ENCODE peak calls at places on chromosome 5, in four cellular contexts. One of them, this sample, is unnamed.
A peak's percentile ranks its signal among the peaks of the same experiment; 100 is the strongest.

GRCh38 chr5:113038714-113039113 is 62.1 kb downstream of the DCP2 start:
- DNase-seq in HCT116: peak; percentile 19
- DNase-seq in Caco-2: no peak
- DNase-seq in endodermal cell: no peak
- DNase-seq in this sample: no peak

GRCh38 chr5:139828207-139828895 is 32.7 kb downstream of the PSD2 start:
- DNase-seq in HCT116: no peak
- DNase-seq in Caco-2: peak; percentile 9
- DNase-seq in endodermal cell: no peak
- DNase-seq in this sample: no peak

GRCh38 chr5:3794611-3795010 is 199.0 kb downstream of the IRX1 start:
- DNase-seq in HCT116: no peak
- DNase-seq in Caco-2: no peak
- DNase-seq in endodermal cell: no peak
- DNase-seq in this sample: no peak

GRCh38 chr5:172504736-172505402 is 50.5 kb upstream of the SH3PXD2B start:
- DNase-seq in HCT116: no peak
- DNase-seq in Caco-2: peak; percentile 8
- DNase-seq in endodermal cell: peak; percentile 13
- DNase-seq in this sample: no peak

GRCh38 chr5:172840077-172840777 is 6.2 kb downstream of the ERGIC1 start:
- DNase-seq in HCT116: no peak
- DNase-seq in Caco-2: no peak
- DNase-seq in endodermal cell: no peak
- DNase-seq in this sample: no peak

GRCh38 chr5:5588386-5588785 is 165.9 kb downstream of the ICE1 start:
- DNase-seq in HCT116: no peak
- DNase-seq in Caco-2: no peak
- DNase-seq in endodermal cell: no peak
- DNase-seq in this sample: no peak

GRCh38 chr5:68167195-68167651 is 48.3 kb upstream of the PIK3R1 start:
- DNase-seq in HCT116: no peak
- DNase-seq in Caco-2: no peak
- DNase-seq in endodermal cell: no peak
- DNase-seq in this sample: no peak

GRCh38 chr5:52799358-52799982 is 11.8 kb downstream of the ITGA1 start:
- DNase-seq in HCT116: no peak
- DNase-seq in Caco-2: peak; percentile 77
- DNase-seq in endodermal cell: peak; percentile 85
- DNase-seq in this sample: peak; percentile 76

GRCh38 chr5:66744040-66744439 is 147.8 kb downstream of the MAST4 start:
- DNase-seq in HCT116: no peak
- DNase-seq in Caco-2: no peak
- DNase-seq in endodermal cell: no peak
- DNase-seq in this sample: no peak

GRCh38 chr5:10648806-10649517 is 85.1 kb downstream of the ANKRD33B start:
- DNase-seq in HCT116: no peak
- DNase-seq in Caco-2: peak; percentile 8
- DNase-seq in endodermal cell: peak; percentile 58
- DNase-seq in this sample: no peak

GRCh38 chr5:53362521-53362941 is 117.9 kb upstream of the FST start:
- DNase-seq in HCT116: no peak
- DNase-seq in Caco-2: no peak
- DNase-seq in endodermal cell: no peak
- DNase-seq in this sample: no peak

GRCh38 chr5:143887901-143888648 is 76.1 kb downstream of the HMHB1 start:
- DNase-seq in HCT116: no peak
- DNase-seq in Caco-2: no peak
- DNase-seq in endodermal cell: no peak
- DNase-seq in this sample: no peak

GRCh38 chr5:103259705-103260355 is 1.3 kb downstream of the MACIR start:
- DNase-seq in HCT116: no peak
- DNase-seq in Caco-2: peak; percentile 42
- DNase-seq in endodermal cell: peak; percentile 80
- DNase-seq in this sample: no peak

DNA sequence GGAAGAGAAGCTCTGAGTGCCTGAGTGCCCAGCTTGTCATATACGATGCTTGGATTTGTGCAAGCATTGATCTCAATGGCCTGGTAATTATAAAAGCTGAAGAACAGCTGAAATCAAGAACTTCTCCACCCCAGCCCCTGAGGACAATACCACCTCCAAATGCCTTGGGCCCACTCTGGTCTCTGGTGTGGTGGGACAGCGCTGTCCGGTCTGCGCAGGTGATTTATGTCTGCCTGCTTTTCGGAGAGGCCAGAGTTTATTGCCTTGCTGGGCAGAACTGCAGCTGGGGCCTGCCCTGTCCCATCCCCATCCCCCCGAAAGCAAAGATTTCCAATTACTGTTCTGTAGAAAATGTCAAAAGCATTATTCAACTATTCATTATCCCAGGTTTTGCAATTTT is 1.1 kb upstream of the PDZD2 start:
- DNase-seq in HCT116: no peak
- DNase-seq in Caco-2: no peak
- DNase-seq in endodermal cell: no peak
- DNase-seq in this sample: no peak
- H3K27me3 ChIP-seq in HCT116: peaks cover 2% of the 10 kb centered on the region
- H3K27me3 ChIP-seq in Caco-2: no peaks in the 10 kb centered on the region
- H3K27me3 ChIP-seq in endodermal cell: peaks cover 25% of the 10 kb centered on the region
- H3K27me3 ChIP-seq in this sample: peaks cover 27% of the 10 kb centered on the region

DNA sequence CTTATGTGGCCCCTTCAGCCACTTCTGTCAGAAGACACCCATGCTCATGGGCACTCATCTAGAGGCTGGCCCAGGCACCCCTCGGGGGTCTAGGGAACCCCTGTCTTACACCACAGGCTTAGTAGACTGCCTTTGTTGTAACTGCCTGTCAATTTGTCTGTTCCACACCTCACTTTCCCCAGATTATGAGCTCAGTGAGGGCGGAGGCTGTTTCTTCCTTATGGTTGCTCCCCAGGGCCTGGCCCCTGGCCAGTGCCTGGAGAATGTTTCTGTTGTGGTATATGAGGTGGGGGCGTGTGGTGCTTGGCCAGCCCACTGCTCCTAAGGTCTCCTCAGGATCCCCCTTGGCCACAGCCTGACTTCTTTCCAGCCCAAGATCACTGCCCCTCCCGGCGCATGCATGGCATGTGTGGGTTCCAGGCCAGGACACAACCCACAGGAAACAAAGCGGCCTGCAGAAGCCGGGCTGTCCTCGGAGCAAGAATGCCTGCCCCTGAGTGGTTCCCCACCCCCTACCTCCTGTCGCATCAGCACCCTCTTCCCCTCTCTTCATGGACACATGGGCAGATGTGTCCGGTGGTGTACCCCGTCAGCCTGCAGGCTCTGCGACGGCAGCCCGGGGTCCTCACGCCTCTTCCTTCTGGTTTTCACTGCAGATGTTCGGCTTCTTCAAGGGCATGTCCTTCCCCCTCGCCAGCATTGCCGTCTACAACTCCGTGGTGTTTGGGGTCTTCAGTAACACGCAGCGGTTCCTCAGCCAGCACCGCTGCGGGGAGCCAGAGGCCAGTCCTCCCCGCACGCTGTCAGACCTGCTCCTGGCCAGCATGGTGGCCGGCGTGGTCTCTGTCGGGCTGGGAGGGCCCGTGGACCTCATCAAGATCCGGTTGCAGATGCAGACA is 17.7 kb downstream of the SLC25A48 start:
- DNase-seq in HCT116: no peak
- DNase-seq in Caco-2: no peak
- DNase-seq in endodermal cell: peak; percentile 26
- DNase-seq in this sample: no peak
- H3K27me3 ChIP-seq in HCT116: no peaks in the 10 kb centered on the region
- H3K27me3 ChIP-seq in Caco-2: no peaks in the 10 kb centered on the region
- H3K27me3 ChIP-seq in endodermal cell: no peaks in the 10 kb centered on the region
- H3K27me3 ChIP-seq in this sample: peaks cover 5% of the 10 kb centered on the region

GRCh38 chr5:116154931-116155330 is 70.1 kb downstream of the COMMD10 start:
- DNase-seq in HCT116: no peak
- DNase-seq in Caco-2: no peak
- DNase-seq in endodermal cell: no peak
- DNase-seq in this sample: no peak

GRCh38 chr5:116157902-116158301 is 73.1 kb downstream of the COMMD10 start:
- DNase-seq in HCT116: no peak
- DNase-seq in Caco-2: no peak
- DNase-seq in endodermal cell: no peak
- DNase-seq in this sample: no peak

GRCh38 chr5:116159006-116159405 is 74.2 kb downstream of the COMMD10 start:
- DNase-seq in HCT116: no peak
- DNase-seq in Caco-2: no peak
- DNase-seq in endodermal cell: no peak
- DNase-seq in this sample: no peak

GRCh38 chr5:116154252-116154651 is 69.4 kb downstream of the COMMD10 start:
- DNase-seq in HCT116: no peak
- DNase-seq in Caco-2: no peak
- DNase-seq in endodermal cell: no peak
- DNase-seq in this sample: no peak

DNA sequence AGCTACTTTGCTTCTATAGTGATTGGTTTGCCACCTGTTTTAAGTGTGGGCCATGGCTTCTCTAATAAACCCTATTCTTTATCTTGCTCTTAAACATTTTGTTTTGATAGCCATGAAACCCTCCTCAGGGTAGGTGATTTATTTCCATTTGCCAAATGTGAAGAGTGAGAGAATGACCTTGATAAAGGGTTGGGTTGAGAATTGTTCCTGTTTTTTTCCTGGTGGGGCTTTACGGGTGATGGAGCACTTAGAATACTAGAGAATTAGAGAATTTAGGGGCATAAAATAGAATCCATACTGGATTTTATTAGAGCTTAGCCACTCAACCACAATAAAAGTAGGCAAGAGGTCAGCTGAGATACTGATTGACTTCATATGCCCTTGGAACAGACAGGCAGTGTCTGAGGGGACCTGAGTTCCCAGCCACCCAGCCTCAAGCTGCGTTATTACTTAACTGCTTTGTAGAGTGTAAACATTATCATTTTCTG is 68.9 kb downstream of the COMMD10 start:
- DNase-seq in HCT116: no peak
- DNase-seq in Caco-2: no peak
- DNase-seq in endodermal cell: no peak
- DNase-seq in this sample: no peak
- H3K27me3 ChIP-seq in HCT116: no peaks in the 10 kb centered on the region
- H3K27me3 ChIP-seq in Caco-2: no peaks in the 10 kb centered on the region
- H3K27me3 ChIP-seq in endodermal cell: no peaks in the 10 kb centered on the region
- H3K27me3 ChIP-seq in this sample: no peaks in the 10 kb centered on the region

DNA sequence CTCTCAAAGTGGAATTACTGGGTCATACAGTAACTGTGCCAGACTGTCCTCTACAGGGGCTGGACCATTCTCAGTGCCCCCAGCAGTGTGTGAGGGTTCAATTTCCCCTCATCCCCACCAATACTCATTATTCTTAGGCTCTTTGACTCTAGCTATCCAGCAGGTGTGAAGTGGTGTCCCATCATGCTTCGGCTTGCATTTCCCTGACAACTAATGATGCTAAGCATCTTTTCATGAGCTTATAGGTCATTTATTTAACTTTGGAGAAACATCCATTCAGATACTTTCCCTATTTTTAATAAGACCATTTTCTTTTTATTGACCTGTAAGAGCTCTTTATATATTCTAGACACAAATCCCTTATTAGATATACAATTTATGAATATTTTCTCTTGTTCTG is 63.6 kb downstream of the ADAMTS2 start:
- DNase-seq in HCT116: no peak
- DNase-seq in Caco-2: no peak
- DNase-seq in endodermal cell: no peak
- DNase-seq in this sample: no peak
- H3K27me3 ChIP-seq in HCT116: no peaks in the 10 kb centered on the region
- H3K27me3 ChIP-seq in Caco-2: no peaks in the 10 kb centered on the region
- H3K27me3 ChIP-seq in endodermal cell: no peaks in the 10 kb centered on the region
- H3K27me3 ChIP-seq in this sample: no peaks in the 10 kb centered on the region

DNA sequence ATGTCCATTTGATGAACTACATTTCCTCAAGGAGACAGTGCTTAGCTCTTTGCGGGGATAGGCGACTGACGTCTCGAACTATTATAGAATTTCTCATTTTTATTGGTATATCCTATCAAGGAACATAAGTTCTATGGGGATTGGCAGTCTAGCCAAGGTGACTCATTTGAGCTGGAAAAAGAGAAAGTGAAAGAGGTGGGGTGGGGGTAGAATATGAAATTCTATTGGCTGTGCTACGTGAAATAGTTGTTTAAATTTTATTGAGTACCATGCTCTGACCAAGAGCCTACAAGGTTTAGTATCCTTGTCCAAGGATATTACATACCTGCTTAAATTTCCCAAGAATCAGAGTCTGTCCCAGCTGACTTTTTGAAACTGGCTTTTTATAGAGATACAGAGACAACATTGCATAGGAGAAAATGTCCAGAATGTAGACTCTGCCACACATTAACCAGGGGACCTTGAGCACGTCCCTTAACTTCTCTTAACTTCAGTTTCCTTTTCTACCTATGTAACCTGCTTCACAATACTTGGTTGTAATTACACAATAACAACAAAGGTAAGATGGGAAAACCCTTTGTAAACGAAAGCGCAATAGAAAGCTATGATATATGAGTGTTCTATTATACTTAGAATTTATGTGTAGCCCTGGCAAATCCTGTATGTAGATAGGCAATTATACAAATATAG is 226.4 kb upstream of the WWC1 start:
- DNase-seq in HCT116: no peak
- DNase-seq in Caco-2: no peak
- DNase-seq in endodermal cell: no peak
- DNase-seq in this sample: no peak
- H3K27me3 ChIP-seq in HCT116: peaks cover 65% of the 10 kb centered on the region
- H3K27me3 ChIP-seq in Caco-2: no peaks in the 10 kb centered on the region
- H3K27me3 ChIP-seq in endodermal cell: no peaks in the 10 kb centered on the region
- H3K27me3 ChIP-seq in this sample: no peaks in the 10 kb centered on the region

DNA sequence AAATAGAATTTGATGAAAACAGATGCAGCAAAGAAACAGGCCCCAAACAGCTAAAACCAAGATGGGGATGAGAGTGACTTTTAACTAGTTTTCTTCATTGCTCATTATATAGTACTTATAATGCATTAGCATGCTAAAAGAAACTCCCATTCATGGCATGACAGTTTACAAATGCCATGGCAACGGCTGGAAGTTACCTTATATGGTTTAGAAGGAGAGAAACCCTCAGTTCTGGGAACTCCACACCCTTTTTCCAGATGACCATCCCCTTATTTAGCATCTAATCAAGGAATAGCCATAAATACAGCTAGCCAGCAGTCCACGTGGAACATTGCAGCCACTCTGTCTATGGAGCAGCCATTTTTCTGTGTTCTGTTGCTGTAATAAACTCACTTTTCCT is 1137.8 kb downstream of the CDH18 start:
- DNase-seq in HCT116: no peak
- DNase-seq in Caco-2: no peak
- DNase-seq in endodermal cell: no peak
- DNase-seq in this sample: no peak
- H3K27me3 ChIP-seq in HCT116: no peaks in the 10 kb centered on the region
- H3K27me3 ChIP-seq in Caco-2: no peaks in the 10 kb centered on the region
- H3K27me3 ChIP-seq in endodermal cell: no peaks in the 10 kb centered on the region
- H3K27me3 ChIP-seq in this sample: no peaks in the 10 kb centered on the region

This sample was measured in kidney epithelial cell.